ENCODE peak calls at places on chromosomes 4 and X, in ten cellular contexts. B, R, O, U, A, C, K, I, J and F are unnamed samples.

GRCh38 chr4:164926301-164926700 is 49.3 kb downstream of the APELA start:
- DNase-seq in I (peak), U (no peak), A (no peak), O (no peak), J (no peak), B (no peak), C (no peak), K (no peak), R (no peak), F (no peak)

GRCh38 chr4:1246901-1247810 is 1.8 kb downstream of the CTBP1 start:
- DNase-seq in U (no peak), A (peak), C (peak), I (peak), R (peak), O (peak), B (no peak), K (peak), J (peak), F (peak)

GRCh38 chrX:148466292-148466691 is 34.1 kb upstream of the AFF2 start:
- DNase-seq in R (no peak), A (no peak), B (no peak), U (no peak), K (no peak), I (no peak), C (no peak), O (no peak), J (no peak), F (no peak)

GRCh38 chr4:174136013-174136412 is 147.5 kb downstream of the FBXO8 start:
- DNase-seq in B (no peak), K (no peak), C (no peak), J (no peak), O (no peak), A (no peak), I (no peak), R (peak), U (no peak), F (no peak)

GRCh38 chr4:147865926-147866325 is 134.0 kb downstream of the ARHGAP10 start:
- DNase-seq in A (no peak), B (peak), R (no peak), K (no peak), U (no peak), C (no peak), J (no peak), I (no peak), O (no peak), F (no peak)

GRCh38 chr4:168304744-168305459 is 13.7 kb downstream of the DDX60 start:
- DNase-seq in C (no peak), R (no peak), K (no peak), I (no peak), B (no peak), O (no peak), A (no peak), J (no peak), U (no peak), F (no peak)

GRCh38 chrX:24231169-24231568 is 81.6 kb downstream of the ZFX start:
- DNase-seq in I (no peak), U (no peak), J (no peak), K (no peak), O (no peak), A (no peak), B (no peak), C (no peak), R (no peak), F (no peak)

GRCh38 chrX:40095588-40096394 is 2.0 kb downstream of the BCOR start:
- DNase-seq in K (no peak), J (no peak), O (no peak), B (no peak), R (no peak), I (peak), U (no peak), A (no peak), C (no peak), F (no peak)

GRCh38 chr4:1793940-1794808 is 1.1 kb downstream of the FGFR3 start:
- DNase-seq in O (no peak), K (no peak), J (no peak), R (no peak), I (no peak), U (no peak), C (no peak), A (no peak), B (no peak), F (no peak)

GRCh38 chrX:5242091-5242790 is 986.4 kb downstream of the NLGN4X start:
- DNase-seq in J (no peak), C (no peak), I (no peak), K (no peak), O (no peak), B (peak), A (no peak), R (no peak), U (no peak), F (no peak)

GRCh38 chrX:51456246-51456645 is 40.1 kb downstream of the NUDT11 start:
- DNase-seq in I (peak), B (no peak), C (no peak), J (no peak), K (no peak), A (no peak), R (no peak), O (no peak), U (no peak), F (no peak)

GRCh38 chrX:40140706-40141499 is 43.1 kb upstream of the BCOR start:
- DNase-seq in C (no peak), A (no peak), U (no peak), O (no peak), B (no peak), J (peak), I (no peak), K (peak), R (peak), F (no peak)

GRCh38 chr4:85681194-85681803 is 206.3 kb downstream of the ARHGAP24 start:
- DNase-seq in C (peak), I (no peak), O (no peak), B (no peak), K (peak), U (no peak), R (peak), A (no peak), J (peak), F (no peak)

GRCh38 chr4:102263024-102263787 is 82.1 kb downstream of the SLC39A8 start:
- DNase-seq in U (no peak), J (no peak), O (no peak), B (no peak), A (no peak), C (no peak), K (no peak), I (peak), R (no peak), F (no peak)

GRCh38 chrX:108306086-108306485 is 132.1 kb downstream of the COL4A6 start:
- DNase-seq in C (no peak), U (no peak), K (no peak), O (no peak), B (no peak), R (no peak), J (no peak), A (no peak), I (no peak), F (no peak)

GRCh38 chrX:63506320-63506719 is 155.2 kb upstream of the SPIN4 start:
- DNase-seq in A (no peak), U (no peak), R (no peak), B (no peak), J (no peak), K (no peak), C (no peak), O (no peak), I (no peak), F (no peak)

GRCh38 chrX:10017866-10018265 is 50.7 kb downstream of the CLDN34 start:
- DNase-seq in R (peak), I (peak), B (no peak), A (no peak), J (no peak), U (no peak), K (no peak), O (no peak), C (no peak), F (no peak)

GRCh38 chr4:107736924-107737448 is 17.0 kb upstream of the PAPSS1 start:
- DNase-seq in A (no peak), B (no peak), U (no peak), I (no peak), J (no peak), O (no peak), C (peak), R (no peak), K (no peak), F (no peak)

GRCh38 chr4:60088803-60089202 is 1111.3 kb upstream of the ADGRL3 start:
- DNase-seq in B (no peak), O (no peak), I (no peak), A (no peak), C (no peak), J (no peak), U (no peak), K (no peak), R (no peak), F (no peak)

GRCh38 chr4:60089546-60090273 is 1110.4 kb upstream of the ADGRL3 start:
- DNase-seq in C (no peak), R (no peak), O (no peak), I (no peak), B (no peak), U (no peak), K (no peak), J (no peak), A (no peak), F (no peak)
- TF ChIP-seq POLR2AphosphoS5 in C (no peak), R (no peak), O (no peak), I (no peak), B (no peak), U (no peak), K (no peak), J (no peak), A (no peak), F (no peak)

GRCh38 chrX:129930941-129931410 is 25.0 kb downstream of the UTP14A start:
- DNase-seq in A (no peak), I (no peak), R (no peak), O (no peak), K (no peak), J (no peak), B (no peak), C (no peak), U (no peak), F (no peak)

GRCh38 chrX:129933700-129934099 is 27.7 kb downstream of the UTP14A start:
- DNase-seq in C (no peak), J (no peak), A (no peak), I (no peak), O (no peak), U (no peak), K (no peak), R (no peak), B (no peak), F (no peak)

GRCh38 chrX:129932792-129933321 is 26.9 kb downstream of the UTP14A start:
- DNase-seq in R (peak), J (peak), B (no peak), K (peak), C (peak), A (no peak), O (no peak), U (no peak), I (no peak), F (peak)

GRCh38 chrX:129932137-129932791 is 26.3 kb downstream of the UTP14A start:
- DNase-seq in C (peak), K (peak), A (peak), B (peak), U (peak), R (peak), J (peak), O (peak), I (peak), F (peak)

GRCh38 chrX:129931411-129932136 is 25.6 kb downstream of the UTP14A start:
- DNase-seq in K (peak), R (peak), C (peak), A (peak), I (peak), B (peak), J (peak), U (peak), O (peak), F (peak)
- TF ChIP-seq POLR2A in K (no peak), R (peak), C (peak), A (no peak), I (peak), B (no peak), J (no peak), U (peak), O (no peak), F (no peak)

DNA sequence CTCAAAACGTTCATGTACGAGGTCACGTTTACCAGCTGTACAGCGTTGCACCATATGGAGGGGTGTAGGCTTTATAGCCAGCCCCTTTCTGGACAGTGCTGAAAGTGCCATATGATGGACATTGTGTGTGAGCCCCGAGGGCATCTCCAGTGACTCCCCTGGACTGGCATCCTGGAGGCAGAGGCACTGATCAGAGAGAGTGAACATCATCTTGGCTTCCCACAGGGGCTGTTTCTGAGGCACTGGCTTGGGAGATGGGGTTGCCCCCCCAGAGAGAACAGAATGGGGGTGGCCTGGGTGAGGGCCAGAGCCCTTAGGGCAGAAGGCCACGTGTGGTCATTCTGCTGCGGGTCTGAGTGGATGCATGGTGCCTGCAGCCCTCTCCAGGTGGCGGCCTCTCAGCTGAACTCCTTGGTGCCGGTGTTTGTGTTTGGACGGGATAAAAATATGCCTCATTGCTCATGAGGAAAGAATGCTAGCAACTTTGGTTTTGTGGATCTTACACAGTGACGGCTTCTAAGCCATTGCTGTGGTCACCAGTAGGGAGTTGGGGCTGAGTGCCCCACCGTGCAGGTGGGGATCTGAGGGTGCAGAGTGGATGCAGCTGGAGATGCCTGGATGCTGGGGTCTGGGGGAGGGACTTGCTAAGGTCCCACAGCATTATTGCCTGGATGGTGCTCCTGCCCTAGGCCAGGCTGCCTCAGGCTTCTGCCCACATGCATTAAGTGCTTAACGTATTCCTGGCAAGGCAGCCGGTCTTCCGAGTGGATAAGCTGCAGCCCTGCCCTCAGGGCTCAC is 3.4 kb downstream of the WFS1 start:
- DNase-seq in C (no peak), K (peak), U (no peak), B (no peak), A (no peak), I (no peak), R (no peak), O (no peak), J (no peak), F (no peak)
- TF ChIP-seq POLR2AphosphoS5 in C (no peak), K (no peak), U (no peak), B (no peak), A (no peak), I (no peak), R (peak), O (no peak), J (no peak), F (no peak)

DNA sequence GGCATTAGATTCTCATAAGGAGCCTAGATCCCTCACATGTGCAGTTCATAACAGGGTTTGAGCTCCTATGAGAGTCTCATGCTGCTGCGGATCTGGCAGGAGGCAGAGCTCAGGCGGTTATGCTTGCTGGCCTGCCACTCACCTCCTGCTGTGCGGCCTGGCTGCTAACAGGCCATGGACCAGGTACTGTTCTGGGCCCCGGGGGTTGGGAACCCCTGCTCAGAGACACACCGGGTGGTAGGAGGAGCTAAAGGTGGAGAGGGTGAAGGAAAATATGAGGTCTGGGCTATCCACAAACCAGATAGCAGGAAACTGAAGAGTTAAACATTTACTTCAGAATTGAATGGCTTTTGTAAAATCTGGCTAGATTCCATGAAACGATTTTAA is 5.9 kb upstream of the F11 start:
- DNase-seq in A (no peak), U (no peak), J (no peak), C (no peak), R (no peak), I (no peak), B (no peak), K (no peak), O (no peak), F (no peak)
- TF ChIP-seq POLR2A in A (no peak), U (no peak), J (no peak), C (no peak), R (no peak), I (no peak), B (no peak), K (no peak), O (no peak), F (no peak)

GRCh38 chr4:38091636-38092035 is 131.4 kb downstream of the PTTG2 start:
- DNase-seq in U (no peak), A (no peak), C (no peak), I (peak), J (no peak), O (no peak), K (no peak), R (no peak), B (no peak), F (no peak)

GRCh38 chr4:38092701-38093100 is 132.5 kb downstream of the PTTG2 start:
- DNase-seq in K (no peak), J (no peak), I (no peak), R (no peak), O (no peak), U (no peak), A (no peak), C (no peak), B (no peak), F (no peak)

GRCh38 chr4:38097818-38098217 is 137.6 kb downstream of the PTTG2 start:
- DNase-seq in I (no peak), R (no peak), C (no peak), A (no peak), O (no peak), U (no peak), B (no peak), K (no peak), J (no peak), F (no peak)

GRCh38 chr4:38095691-38096090 is 135.5 kb downstream of the PTTG2 start:
- DNase-seq in O (no peak), C (no peak), J (no peak), R (no peak), U (no peak), K (no peak), B (no peak), A (no peak), I (no peak), F (no peak)

DNA sequence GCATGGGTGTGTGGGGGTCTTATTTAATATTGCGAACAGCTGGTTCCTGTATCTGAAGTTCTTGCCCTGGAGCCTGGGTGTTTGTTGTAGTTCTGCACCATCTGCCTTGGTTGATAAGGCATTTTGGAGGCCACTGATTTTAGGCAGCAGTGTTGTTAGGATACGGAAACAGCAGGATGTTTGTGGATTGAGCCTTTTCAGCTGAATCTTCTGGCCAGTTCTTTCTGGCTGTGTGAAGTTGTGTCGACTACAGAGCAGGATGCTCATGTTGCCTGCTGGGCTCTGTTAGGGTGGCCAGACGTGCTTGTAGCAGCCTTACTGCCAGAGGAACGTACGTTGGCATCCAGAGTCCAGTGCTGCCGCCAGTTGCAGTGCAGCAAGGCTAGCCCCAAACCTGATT is 134.2 kb downstream of the PTTG2 start:
- DNase-seq in U (no peak), B (no peak), O (no peak), R (no peak), K (no peak), C (no peak), J (no peak), A (no peak), I (no peak), F (no peak)
- TF ChIP-seq POLR2AphosphoS5 in U (no peak), B (no peak), O (no peak), R (no peak), K (no peak), C (no peak), J (no peak), A (no peak), I (no peak), F (no peak)

GRCh38 chrX:12791253-12792228 is at the start of gene PRPS2:
- DNase-seq in R (peak), O (peak), A (peak), C (peak), K (peak), J (peak), U (no peak), B (no peak), I (peak), F (peak)
- TF ChIP-seq POLR2A in R (peak), O (no peak), A (no peak), C (peak), K (no peak), J (no peak), U (peak), B (peak), I (peak), F (peak)

GRCh38 chr4:71870456-71870855 is 86.6 kb upstream of the GC start:
- DNase-seq in U (no peak), A (no peak), B (no peak), C (peak), R (no peak), J (no peak), O (no peak), I (no peak), K (no peak), F (no peak)
- TF ChIP-seq POLR2AphosphoS5 in U (no peak), A (no peak), B (no peak), C (no peak), R (no peak), J (no peak), O (no peak), I (no peak), K (no peak), F (no peak)

GRCh38 chrX:72316408-72317079 is 10.8 kb upstream of the CITED1 start:
- DNase-seq in B (no peak), K (no peak), U (no peak), C (no peak), J (no peak), R (no peak), A (no peak), O (no peak), I (no peak), F (no peak)

GRCh38 chrX:72313757-72314156 is 8.0 kb upstream of the CITED1 start:
- DNase-seq in J (no peak), A (no peak), C (no peak), B (no peak), O (no peak), U (no peak), R (no peak), K (no peak), I (no peak), F (no peak)

GRCh38 chrX:72314242-72314641 is 8.5 kb upstream of the CITED1 start:
- DNase-seq in U (no peak), R (no peak), B (no peak), I (no peak), J (no peak), K (no peak), O (no peak), C (no peak), A (no peak), F (no peak)

GRCh38 chrX:72317139-72317538 is 11.4 kb upstream of the CITED1 start:
- DNase-seq in O (no peak), K (no peak), B (no peak), J (no peak), R (no peak), U (no peak), C (no peak), A (no peak), I (no peak), F (no peak)

DNA sequence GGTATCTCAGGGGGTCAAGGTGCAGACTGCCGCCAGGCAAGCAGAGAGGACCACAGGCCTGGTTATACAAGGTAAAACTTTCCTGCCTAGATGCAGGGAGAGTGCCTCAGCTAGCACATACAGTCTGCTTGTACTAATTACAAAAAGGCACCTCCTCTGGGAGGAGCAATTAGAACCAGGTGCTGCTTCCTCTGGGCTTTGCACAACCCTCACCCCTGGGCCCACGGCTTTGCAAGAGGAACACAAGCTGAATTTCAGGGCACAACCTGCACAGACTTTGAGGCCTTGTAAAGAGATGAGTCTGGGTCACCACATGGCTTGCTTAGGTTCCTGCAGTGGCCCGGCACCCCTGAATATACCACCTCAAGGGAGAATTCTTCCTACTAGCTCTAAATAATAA is 9.2 kb upstream of the CITED1 start:
- DNase-seq in A (no peak), K (no peak), B (no peak), O (no peak), C (no peak), R (no peak), I (no peak), J (no peak), U (no peak), F (no peak)
- TF ChIP-seq POLR2A in A (no peak), K (no peak), B (no peak), O (no peak), C (no peak), R (no peak), I (no peak), J (no peak), U (no peak), F (no peak)

GRCh38 chr4:17490575-17491059 is 21.3 kb downstream of the QDPR start:
- DNase-seq in O (no peak), R (no peak), B (no peak), C (no peak), J (no peak), A (no peak), I (peak), K (no peak), U (no peak), F (no peak)
- TF ChIP-seq POLR2AphosphoS5 in O (no peak), R (no peak), B (no peak), C (no peak), J (no peak), A (no peak), I (peak), K (no peak), U (no peak), F (no peak)